ENCODE peak calls at places on chromosomes 11 and 22, in six cellular contexts. O is activated T-helper 1 cell treated with anti-CD3 and anti-CD28 coated beads, Interleukin-12 subunit alpha, Interleukin-12 subunit beta, Interleukin-2, Interleukin-4 antibody, amounts not matched to agents 30 ng/mL and 10 ng/mL and 1 ng/mL, durations not matched to agents 14 hours and 24 hours and 36 hours; D is head of caudate nucleus; A is EH; C is esophagus squamous epithelium; H is WTC11. U is an unnamed sample.
A peak's percentile ranks its signal among the peaks of the same experiment; 100 is the strongest.

GRCh38 chr22:41290262-41291221 is 4.6 kb upstream of the RANGAP1 start:
- DNase-seq in C (no peak), H (peak; percentile 60), D (no peak), O (no peak), A (peak; percentile 93), U (no peak)

GRCh38 chr11:100356035-100356434 is 331.1 kb upstream of the ARHGAP42 start:
- DNase-seq in O (no peak), D (no peak), H (no peak), A (no peak), C (no peak), U (no peak)

GRCh38 chr22:21726650-21727049 is 8.9 kb downstream of the YPEL1 start:
- DNase-seq in O (peak; percentile 38), D (no peak), A (peak; percentile 20), C (no peak), H (peak; percentile 72), U (no peak)

GRCh38 chr11:19283998-19284397 is 43.3 kb upstream of the E2F8 start:
- DNase-seq in D (no peak), A (no peak), H (no peak), O (no peak), C (no peak), U (no peak)

GRCh38 chr11:67356867-67357561 is 3.7 kb upstream of the POLD4 start:
- DNase-seq in H (peak; percentile 82), C (no peak), A (peak; percentile 84), D (peak; percentile 57), O (peak; percentile 66), U (peak; percentile 79)

GRCh38 chr22:31526275-31526674 is 29.9 kb downstream of the SFI1 start:
- DNase-seq in C (no peak), H (no peak), A (no peak), D (no peak), O (peak; percentile 27), U (no peak)

GRCh38 chr11:58900479-58901420 is 38.5 kb upstream of the GLYATL1 start:
- DNase-seq in A (peak; percentile 73), C (no peak), O (peak; percentile 9), D (peak; percentile 73), H (peak; percentile 96), U (peak; percentile 45)

GRCh38 chr11:3049430-3050243 is 7.6 kb downstream of the CARS1 start:
- DNase-seq in O (peak; percentile 48), D (peak; percentile 94), C (peak; percentile 34), H (no peak), A (peak; percentile 99), U (no peak)

GRCh38 chr11:8261316-8261715 is 2.4 kb downstream of the LMO1 start:
- DNase-seq in C (no peak), H (no peak), O (no peak), A (no peak), D (no peak), U (no peak)

GRCh38 chr11:11604340-11604992 is 17.3 kb downstream of the GALNT18 start:
- DNase-seq in A (no peak), C (no peak), H (no peak), O (no peak), D (no peak), U (no peak)

GRCh38 chr11:118046964-118047700 is 29.7 kb upstream of the TMPRSS4 start:
- DNase-seq in C (no peak), O (no peak), A (no peak), D (no peak), H (no peak), U (no peak)

GRCh38 chr22:44807915-44808690 is 55.7 kb downstream of the ARHGAP8 start:
- DNase-seq in D (no peak), O (no peak), C (no peak), H (peak; percentile 73), A (no peak), U (no peak)

GRCh38 chr11:73833067-73833466 is 43.6 kb downstream of the COA4 start:
- DNase-seq in H (no peak), C (no peak), D (no peak), A (no peak), O (no peak), U (no peak)

GRCh38 chr11:25734592-25735211 is 597.2 kb upstream of the ANO3 start:
- DNase-seq in H (no peak), A (no peak), D (no peak), O (no peak), C (no peak), U (peak; percentile 6)